ENCODE peak calls at places on chromosomes 11 and 22, in five cellular contexts. O, Y, C, R and D are unnamed samples.
A peak's percentile ranks its signal among the peaks of the same experiment; 100 is the strongest.

GRCh38 chr11:47057374-47057773 is 119.3 kb downstream of the ARFGAP2 start:
- DNase-seq in O (no peak), C (no peak), Y (no peak), R (no peak), D (no peak)

GRCh38 chr22:43883719-43884415 is 7.9 kb downstream of the PNPLA5 start:
- DNase-seq in O (no peak), Y (no peak), C (no peak), R (no peak), D (no peak)

GRCh38 chr11:35892166-35892565 is 51.7 kb upstream of the LDLRAD3 start:
- DNase-seq in C (no peak), Y (no peak), O (no peak), R (no peak), D (no peak)

GRCh38 chr11:46012185-46012584 is 89.7 kb downstream of the LARGE2 start:
- DNase-seq in R (no peak), C (no peak), Y (no peak), O (no peak), D (no peak)

GRCh38 chr11:65416341-65417185 is 6.0 kb upstream of the NEAT1 start:
- DNase-seq in R (no peak), Y (peak; percentile 94), O (peak; percentile 93), C (peak; percentile 84), D (peak; percentile 85)

GRCh38 chr22:43969021-43969878 is 14.0 kb downstream of the SAMM50 start:
- DNase-seq in C (no peak), Y (no peak), R (no peak), O (peak; percentile 87), D (no peak)

GRCh38 chr11:2390871-2391662 is 9.5 kb upstream of the TSSC4 start:
- DNase-seq in Y (no peak), O (peak; percentile 65), R (peak; percentile 42), C (no peak), D (no peak)

GRCh38 chr11:65868076-65868667 is 4.4 kb downstream of the EFEMP2 start:
- DNase-seq in Y (no peak), R (no peak), O (peak; percentile 20), C (no peak), D (no peak)

GRCh38 chr22:23888615-23889401 is 5.4 kb upstream of the MIF start:
- DNase-seq in R (no peak), O (peak; percentile 49), C (no peak), Y (no peak), D (no peak)

GRCh38 chr22:34592341-34592740 is 473.6 kb upstream of the ISX start:
- DNase-seq in Y (no peak), R (no peak), C (no peak), O (no peak), D (no peak)

GRCh38 chr22:45036154-45036553 is 26.3 kb upstream of the PHF21B start:
- DNase-seq in R (no peak), Y (no peak), O (no peak), C (no peak), D (no peak)

GRCh38 chr22:20244744-20245576 is 23.2 kb downstream of the RTN4R start:
- DNase-seq in O (no peak), Y (no peak), R (no peak), C (no peak), D (peak; percentile 38)

GRCh38 chr11:48013269-48013901 is 33.0 kb downstream of the PTPRJ start:
- DNase-seq in R (no peak), Y (no peak), C (no peak), O (no peak), D (peak; percentile 61)

GRCh38 chr11:9772218-9772617 is 108.3 kb downstream of the SWAP70 start:
- DNase-seq in C (no peak), O (no peak), Y (no peak), R (no peak), D (no peak)

GRCh38 chr11:106998126-106998525 is 20.1 kb downstream of the GUCY1A2 start:
- DNase-seq in O (no peak), Y (no peak), C (no peak), R (no peak), D (no peak)

GRCh38 chr11:43503417-43503816 is 144.7 kb downstream of the TTC17 start:
- DNase-seq in O (peak; percentile 15), R (no peak), C (peak; percentile 25), Y (no peak), D (no peak)

GRCh38 chr11:2390091-2390870 is 10.3 kb upstream of the TSSC4 start:
- DNase-seq in O (no peak), R (no peak), C (no peak), Y (no peak), D (no peak)

GRCh38 chr11:126167476-126167875 is 44.0 kb downstream of the RPUSD4 start:
- DNase-seq in O (no peak), R (no peak), C (no peak), Y (no peak), D (no peak)

GRCh38 chr11:47616726-47617416 is 22.7 kb upstream of the C1QTNF4 start:
- DNase-seq in C (peak; percentile 43), Y (peak; percentile 83), R (peak; percentile 69), O (peak; percentile 70), D (no peak)

GRCh38 chr22:49979587-49980264 is 19.2 kb downstream of the PIM3 start:
- DNase-seq in Y (no peak), C (peak; percentile 70), O (peak; percentile 67), R (no peak), D (no peak)

GRCh38 chr11:3939211-3939610 is 83.7 kb downstream of the STIM1 start:
- DNase-seq in R (peak; percentile 84), Y (no peak), C (peak; percentile 48), O (no peak), D (no peak)

GRCh38 chr11:96763244-96763643 is 373.4 kb downstream of the JRKL start:
- DNase-seq in O (peak; percentile 6), C (no peak), Y (no peak), R (no peak), D (no peak)

GRCh38 chr11:131943296-131943695 is 572.9 kb downstream of the NTM start:
- DNase-seq in C (no peak), R (no peak), Y (no peak), O (no peak), D (no peak)

GRCh38 chr11:86741489-86742435 is 58.6 kb upstream of the PRSS23 start:
- DNase-seq in R (no peak), Y (no peak), O (no peak), C (no peak), D (no peak)

GRCh38 chr11:9859491-9860305 is 195.8 kb downstream of the SWAP70 start:
- DNase-seq in R (no peak), O (no peak), Y (no peak), C (no peak), D (no peak)

GRCh38 chr22:47201186-47201995 is 438.9 kb downstream of the TBC1D22A start:
- DNase-seq in Y (no peak), C (no peak), R (no peak), O (no peak), D (no peak)

GRCh38 chr11:119493712-119494111 is 70.7 kb upstream of the THY1 start:
- DNase-seq in R (no peak), O (peak; percentile 61), C (peak; percentile 44), Y (no peak), D (no peak)

GRCh38 chr11:119461250-119461963 is 38.4 kb upstream of the THY1 start:
- DNase-seq in C (no peak), R (no peak), O (no peak), Y (no peak), D (no peak)

GRCh38 chr11:76763573-76764348 is 19.4 kb upstream of the TSKU start:
- DNase-seq in R (no peak), C (no peak), O (no peak), Y (no peak), D (no peak)

GRCh38 chr22:42160251-42160650 is 29.6 kb upstream of the CYP2D6 start:
- DNase-seq in C (no peak), O (no peak), R (no peak), Y (no peak), D (no peak)

GRCh38 chr11:19848219-19848618 is 135.6 kb downstream of the NAV2 start:
- DNase-seq in C (no peak), O (no peak), R (no peak), Y (no peak), D (no peak)

GRCh38 chr11:46896719-46897406 is 21.5 kb downstream of the LRP4 start:
- DNase-seq in Y (no peak), C (peak; percentile 50), R (no peak), O (peak; percentile 70), D (no peak)

GRCh38 chr11:10639350-10639749 is 54.2 kb downstream of the IRAG1 start:
- DNase-seq in O (no peak), C (no peak), R (no peak), Y (no peak), D (no peak)

GRCh38 chr22:37545703-37546435 is 14.4 kb upstream of the CDC42EP1 start:
- DNase-seq in Y (peak; percentile 84), O (no peak), R (peak; percentile 84), C (no peak), D (no peak)

GRCh38 chr11:15903246-15903645 is 453.1 kb downstream of the SOX6 start:
- DNase-seq in Y (no peak), O (no peak), R (no peak), C (no peak), D (no peak)

GRCh38 chr11:102430158-102430836 is 22.3 kb downstream of the TMEM123 start:
- DNase-seq in O (no peak), Y (no peak), C (peak; percentile 34), R (no peak), D (no peak)

GRCh38 chr11:1360835-1361357 is 28.8 kb upstream of the BRSK2 start:
- DNase-seq in Y (no peak), O (no peak), R (no peak), C (no peak), D (no peak)

GRCh38 chr11:95092549-95093324 is 3.1 kb downstream of the ENDOD1 start:
- DNase-seq in C (peak; percentile 35), O (peak; percentile 54), Y (no peak), R (no peak), D (peak; percentile 9)
- H3K27ac ChIP-seq in C (no peak overlapping the region), O (no peak overlapping the region), Y (peak overlapping the region; percentile 97), R (no peak overlapping the region), D (no peak overlapping the region)

DNA sequence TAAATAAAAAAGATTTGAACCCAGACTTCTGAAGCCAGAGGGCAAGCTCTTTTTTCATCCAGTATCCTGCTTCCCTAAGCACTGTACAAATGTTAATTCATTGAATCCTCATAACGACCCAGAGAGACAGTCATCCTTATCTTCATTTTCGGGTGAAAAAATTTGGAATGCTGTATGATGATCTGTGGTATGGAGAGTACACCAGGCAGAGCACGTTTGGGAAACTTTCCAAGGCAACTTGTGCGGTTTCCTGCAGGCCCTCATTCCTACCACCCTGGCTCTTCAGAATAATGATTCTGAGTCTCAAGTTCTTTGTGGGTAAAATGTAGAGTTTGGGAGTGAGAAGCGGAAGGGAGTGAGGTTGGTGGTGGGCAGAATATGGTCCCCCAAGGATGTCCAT is 177.9 kb upstream of the CADM1 start:
- DNase-seq in O (no peak), C (no peak), R (peak; percentile 43), Y (no peak), D (no peak)
- H3K27ac ChIP-seq in O (no peak overlapping the region), C (no peak overlapping the region), R (no peak overlapping the region), Y (no peak overlapping the region), D (no peak overlapping the region)

GRCh38 chr11:72702842-72703241 is 28.6 kb upstream of the PDE2A start:
- DNase-seq in Y (no peak), C (no peak), O (no peak), R (no peak), D (no peak)
- H3K27ac ChIP-seq in Y (peak overlapping the region; percentile 83), C (no peak overlapping the region), O (no peak overlapping the region), R (no peak overlapping the region), D (no peak overlapping the region)

DNA sequence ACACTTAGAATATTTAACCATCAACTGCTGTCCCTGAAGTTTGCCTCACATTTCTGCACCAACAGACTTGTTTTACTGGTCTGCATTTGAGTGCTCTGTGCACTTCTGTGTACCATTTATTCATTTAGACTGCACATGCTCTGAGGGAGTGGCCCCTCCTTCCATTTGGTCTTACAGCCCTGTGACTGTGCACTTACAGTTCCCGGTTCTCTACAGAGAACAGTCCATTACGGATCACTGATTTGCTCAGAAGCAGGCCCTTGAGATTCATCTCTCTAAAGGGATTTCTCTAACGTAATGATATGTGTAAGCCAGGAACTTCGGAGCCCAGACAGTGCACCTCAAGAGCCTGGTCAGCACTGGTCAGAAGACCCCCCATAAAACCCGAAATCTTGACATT is 247.3 kb upstream of the BLID start:
- DNase-seq in C (no peak), O (no peak), Y (no peak), R (no peak), D (no peak)
- H3K27ac ChIP-seq in C (no peak overlapping the region), O (no peak overlapping the region), Y (no peak overlapping the region), R (no peak overlapping the region), D (no peak overlapping the region)